ENCODE peak calls at places on chromosomes 12 and 14, in five cellular contexts. Q is GM12878, V is astrocyte of the spinal cord, L is heart left ventricle, U is left ventricle myocardium inferior. F is an unnamed sample.

GRCh38 chr12:38983117-38983571 is 77.8 kb upstream of the CPNE8 start:
- DNase-seq in Q (no peak), V (no peak), L (no peak), U (no peak), F (no peak)

GRCh38 chr14:35161231-35161630 is 38.9 kb downstream of the PRORP start:
- DNase-seq in Q (no peak), V (no peak), L (no peak), U (no peak), F (peak; percentile 50)

GRCh38 chr14:56131004-56131864 is 13.0 kb downstream of the PELI2 start:
- DNase-seq in Q (no peak), V (no peak), L (no peak), U (no peak), F (no peak)

GRCh38 chr14:68674538-68675232 is 118.2 kb downstream of the ZFP36L1 start:
- DNase-seq in Q (no peak), V (no peak), L (no peak), U (no peak), F (no peak)

GRCh38 chr14:68337279-68337678 is 455.6 kb downstream of the ZFP36L1 start:
- DNase-seq in Q (no peak), V (no peak), L (no peak), U (no peak), F (no peak)

GRCh38 chr12:6768385-6769002 is 2.3 kb downstream of the PTMS start:
- DNase-seq in Q (no peak), V (peak; percentile 33), L (no peak), U (no peak), F (no peak)

GRCh38 chr14:64572721-64573508 is 23.2 kb downstream of the PPP1R36 start:
- DNase-seq in Q (no peak), V (peak; percentile 57), L (no peak), U (no peak), F (no peak)

GRCh38 chr12:30706476-30706875 is 10.8 kb upstream of the IPO8 start:
- DNase-seq in Q (no peak), V (no peak), L (no peak), U (no peak), F (no peak)

GRCh38 chr14:25400607-25401206 is 350.8 kb upstream of the STXBP6 start:
- DNase-seq in Q (no peak), V (peak; percentile 32), L (peak; percentile 22), U (no peak), F (peak; percentile 69)

GRCh38 chr12:23132357-23132756 is 507.4 kb downstream of the ETNK1 start:
- DNase-seq in Q (no peak), V (no peak), L (no peak), U (no peak), F (no peak)

GRCh38 chr12:1691123-1692007 is 495 bp downstream of the ADIPOR2 start:
- DNase-seq in Q (no peak), V (peak; percentile 11), L (peak; percentile 50), U (peak; percentile 41), F (peak; percentile 43)

GRCh38 chr12:7542813-7543212 is 39.2 kb upstream of the CD163 start:
- DNase-seq in Q (no peak), V (peak; percentile 7), L (no peak), U (no peak), F (no peak)

GRCh38 chr12:109458086-109458485 is 19.0 kb downstream of the KCTD10 start:
- DNase-seq in Q (no peak), V (peak; percentile 66), L (no peak), U (no peak), F (no peak)

DNA sequence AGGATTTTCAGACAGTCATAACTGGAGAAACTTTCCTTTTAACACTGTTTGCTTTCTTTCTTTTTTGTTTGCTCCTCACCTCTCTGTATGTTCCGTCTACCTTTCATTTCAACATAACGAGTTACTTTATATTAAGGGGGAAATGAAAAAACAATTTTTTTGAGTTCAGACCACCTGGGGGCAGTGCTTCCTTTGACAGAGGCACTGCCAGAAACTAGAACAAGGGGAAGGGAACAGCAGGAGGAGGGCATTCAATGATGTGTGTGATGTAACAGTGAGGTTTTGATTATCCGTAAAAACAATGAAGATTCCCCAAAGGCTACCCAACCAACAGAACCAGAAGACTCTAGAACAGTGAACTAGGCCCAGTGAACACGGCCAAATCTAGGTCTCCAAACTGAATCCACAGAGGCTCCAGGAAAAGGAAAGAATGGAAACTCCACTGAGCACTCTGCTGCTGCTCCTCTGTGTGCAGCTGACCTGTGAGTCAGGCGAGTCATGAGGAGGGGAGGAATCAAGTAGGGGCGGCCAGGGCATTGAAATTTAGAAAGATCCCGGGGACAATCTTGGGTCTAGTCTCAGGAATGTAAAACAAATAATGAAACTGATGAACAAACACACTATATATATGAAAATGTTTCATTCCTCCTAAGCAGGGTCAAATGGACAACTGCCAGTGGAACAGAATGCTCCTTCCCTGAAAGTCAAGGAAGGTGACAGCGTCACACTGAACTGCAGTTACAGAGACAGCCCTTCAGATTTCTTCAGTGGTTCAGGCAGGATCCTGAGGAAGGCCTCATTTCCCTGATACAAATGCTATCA is 323.5 kb downstream of the DAD1 start:
- DNase-seq in Q (no peak), V (peak; percentile 39), L (no peak), U (no peak), F (no peak)
- TF ChIP-seq CTCF in Q (no peak), V (no peak), L (no peak), U (no peak), F (no peak)

GRCh38 chr14:85987292-85987691 is 457.3 kb downstream of the FLRT2 start:
- DNase-seq in Q (no peak), V (no peak), L (no peak), U (no peak), F (no peak)
- TF ChIP-seq CTCF in Q (no peak), V (no peak), L (no peak), U (no peak), F (no peak)

GRCh38 chr12:47808574-47809380 is 10.9 kb downstream of the HDAC7 start:
- DNase-seq in Q (no peak), V (no peak), L (no peak), U (no peak), F (peak; percentile 85)
- TF ChIP-seq CTCF in Q (peak; percentile 35), V (peak; percentile 24), L (no peak), U (no peak), F (peak; percentile 62)

GRCh38 chr14:23481992-23482813 is 12.7 kb downstream of the NGDN start:
- DNase-seq in Q (no peak), V (no peak), L (no peak), U (no peak), F (no peak)
- TF ChIP-seq CTCF in Q (no peak), V (no peak), L (no peak), U (no peak), F (no peak)

GRCh38 chr12:33945438-33945784 is 76.9 kb upstream of the ALG10 start:
- DNase-seq in Q (no peak), V (no peak), L (no peak), U (no peak), F (no peak)

GRCh38 chr12:33944703-33945437 is 77.4 kb upstream of the ALG10 start:
- DNase-seq in Q (no peak), V (no peak), L (no peak), U (no peak), F (no peak)

GRCh38 chr12:33942172-33942571 is 80.1 kb upstream of the ALG10 start:
- DNase-seq in Q (no peak), V (no peak), L (no peak), U (no peak), F (no peak)
- TF ChIP-seq CTCF in Q (no peak), V (no peak), L (no peak), U (no peak), F (no peak)

GRCh38 chr14:31954991-31955390 is 122.1 kb upstream of the ARHGAP5 start:
- DNase-seq in Q (no peak), V (no peak), L (no peak), U (no peak), F (no peak)
- TF ChIP-seq CTCF in Q (no peak), V (no peak), L (no peak), U (no peak), F (no peak)

GRCh38 chr14:95850429-95850828 is 26.2 kb upstream of the TUNAR start:
- DNase-seq in Q (no peak), V (no peak), L (no peak), U (no peak), F (no peak)
- TF ChIP-seq CTCF in Q (no peak), V (no peak), L (no peak), U (no peak), F (no peak)

GRCh38 chr14:91961297-91962220 is 14.1 kb upstream of the FBLN5 start:
- DNase-seq in Q (no peak), V (no peak), L (no peak), U (no peak), F (no peak)
- TF ChIP-seq CTCF in Q (no peak), V (no peak), L (no peak), U (no peak), F (no peak)

GRCh38 chr12:53963005-53963404 is 8.3 kb downstream of the HOXC12 start:
- DNase-seq in Q (no peak), V (no peak), L (no peak), U (no peak), F (no peak)

GRCh38 chr12:53960187-53961024 is 5.7 kb downstream of the HOXC12 start:
- DNase-seq in Q (no peak), V (no peak), L (no peak), U (no peak), F (no peak)

GRCh38 chr12:53959314-53959713 is 4.6 kb downstream of the HOXC12 start:
- DNase-seq in Q (no peak), V (no peak), L (no peak), U (no peak), F (no peak)

GRCh38 chr12:53963434-53964314 is 9.0 kb downstream of the HOXC12 start:
- DNase-seq in Q (no peak), V (no peak), L (no peak), U (no peak), F (no peak)

GRCh38 chr12:53961025-53961761 is 6.5 kb downstream of the HOXC12 start:
- DNase-seq in Q (no peak), V (no peak), L (no peak), U (no peak), F (no peak)
- TF ChIP-seq CTCF in Q (no peak), V (peak; percentile 10), L (no peak), U (no peak), F (no peak)

F was measured in activated CD8-positive, alpha-beta T cell treated with anti-CD3 and anti-CD28 coated beads for 36 hours.